ENCODE peak calls at places on chromosomes 12 and 14, in seven cellular contexts. P is aorta, L is HepG2, O is vagina, K is upper lobe of right lung, I is IMR-90, X is DND-41. N is an unnamed sample.

GRCh38 chr14:76498536-76498935 is 122.6 kb downstream of the ESRRB start:
- DNase-seq in I (no peak), O (no peak), L (no peak), X (no peak), P (no peak), K (peak), N (no peak)

GRCh38 chr12:131827961-131828534 is at the start of gene MMP17:
- DNase-seq in K (peak), L (no peak), O (no peak), I (peak), P (peak), X (no peak), N (peak)

GRCh38 chr12:32181498-32182175 is 75.0 kb downstream of the BICD1 start:
- DNase-seq in L (no peak), I (no peak), X (no peak), P (no peak), O (no peak), K (no peak), N (no peak)

GRCh38 chr12:8078400-8078799 is 3.7 kb upstream of the NECAP1 start:
- DNase-seq in I (peak), P (peak), L (no peak), K (no peak), X (peak), O (no peak), N (peak)

GRCh38 chr14:105605501-105606304 is 79.3 kb downstream of the TMEM121 start:
- DNase-seq in L (no peak), K (no peak), I (no peak), P (peak), X (no peak), O (peak), N (no peak)

GRCh38 chr12:26514364-26514763 is 318.6 kb downstream of the ITPR2 start:
- DNase-seq in K (no peak), P (no peak), O (no peak), X (no peak), L (no peak), I (no peak), N (no peak)

GRCh38 chr12:57889541-57889989 is 43.0 kb upstream of the CTDSP2 start:
- DNase-seq in X (no peak), I (peak), K (peak), L (no peak), P (peak), O (no peak), N (peak)

GRCh38 chr12:65778268-65779090 is 45.8 kb upstream of the HMGA2 start:
- DNase-seq in P (no peak), K (no peak), L (no peak), X (no peak), O (no peak), I (peak), N (no peak)

GRCh38 chr12:31217356-31218130 is 108.4 kb downstream of the SINHCAF start:
- DNase-seq in I (no peak), X (no peak), O (no peak), P (no peak), L (no peak), K (peak), N (no peak)

GRCh38 chr12:51914034-51914923 is 7.0 kb downstream of the ACVRL1 start:
- DNase-seq in X (no peak), K (peak), O (no peak), P (peak), I (no peak), L (no peak), N (no peak)

GRCh38 chr14:63276492-63277342 is 42.0 kb downstream of the GPHB5 start:
- DNase-seq in I (peak), L (peak), K (no peak), P (no peak), O (no peak), X (no peak), N (no peak)

GRCh38 chr12:102612008-102612407 is 131.6 kb upstream of the IGF1 start:
- DNase-seq in L (no peak), P (no peak), X (no peak), I (no peak), K (no peak), O (no peak), N (no peak)

GRCh38 chr14:71319646-71320045 is 412.4 kb downstream of the PCNX1 start:
- DNase-seq in I (peak), P (no peak), K (no peak), L (no peak), X (peak), O (no peak), N (no peak)

GRCh38 chr12:40107803-40108620 is 2.1 kb upstream of the SLC2A13 start:
- DNase-seq in I (no peak), K (no peak), P (no peak), O (no peak), X (no peak), L (no peak), N (no peak)

GRCh38 chr12:49533331-49533730 is 5.5 kb upstream of the KCNH3 start:
- DNase-seq in O (no peak), P (no peak), L (no peak), K (no peak), I (no peak), X (no peak), N (no peak)

GRCh38 chr14:34376868-34377267 is 85.2 kb downstream of the SPTSSA start:
- DNase-seq in O (no peak), X (no peak), K (no peak), I (no peak), L (no peak), P (no peak), N (no peak)

GRCh38 chr12:100857418-100857817 is 62.8 kb downstream of the ANO4 start:
- DNase-seq in K (no peak), I (no peak), O (no peak), X (no peak), P (no peak), L (no peak), N (no peak)

GRCh38 chr12:54261817-54262402 is 18.0 kb downstream of the CBX5 start:
- DNase-seq in X (no peak), P (no peak), I (no peak), O (no peak), K (no peak), L (no peak), N (no peak)

GRCh38 chr14:63672417-63673180 is 30.9 kb upstream of the WDR89 start:
- DNase-seq in I (peak), K (no peak), O (no peak), X (no peak), P (no peak), L (no peak), N (no peak)

GRCh38 chr14:64787619-64788018 is 83.4 kb downstream of the PLEKHG3 start:
- DNase-seq in K (no peak), X (no peak), I (no peak), L (no peak), P (no peak), O (no peak), N (no peak)

GRCh38 chr14:49679271-49679670 is 8.7 kb downstream of the POLE2 start:
- DNase-seq in P (no peak), I (peak), X (no peak), O (no peak), L (no peak), K (no peak), N (no peak)

GRCh38 chr12:79452906-79453305 is 237.9 kb downstream of the PAWR start:
- DNase-seq in I (no peak), K (no peak), O (no peak), P (no peak), X (no peak), L (no peak), N (no peak)

GRCh38 chr12:123085046-123085445 is 65.8 kb downstream of the PITPNM2 start:
- DNase-seq in X (no peak), I (no peak), O (no peak), P (no peak), K (no peak), L (no peak), N (no peak)
- H3K27ac ChIP-seq in X (no peak), I (no peak), O (no peak), P (no peak), K (no peak), L (no peak), N (no peak)

GRCh38 chr12:116835484-116835883 is 45.8 kb downstream of the HRK start:
- DNase-seq in L (no peak), K (no peak), X (no peak), O (no peak), P (no peak), I (no peak), N (no peak)

GRCh38 chr12:116843085-116843484 is 38.2 kb downstream of the HRK start:
- DNase-seq in I (no peak), K (no peak), O (no peak), L (no peak), X (no peak), P (no peak), N (no peak)

GRCh38 chr12:116837082-116837481 is 44.2 kb downstream of the HRK start:
- DNase-seq in O (no peak), L (no peak), I (no peak), P (no peak), K (no peak), X (no peak), N (no peak)

GRCh38 chr12:116839287-116839830 is 41.9 kb downstream of the HRK start:
- DNase-seq in O (no peak), I (no peak), L (no peak), X (no peak), P (no peak), K (no peak), N (no peak)

GRCh38 chr12:116838395-116838794 is 42.8 kb downstream of the HRK start:
- DNase-seq in K (no peak), I (no peak), O (no peak), L (no peak), P (no peak), X (no peak), N (no peak)
- H3K27ac ChIP-seq in K (no peak), I (no peak), O (no peak), L (no peak), P (no peak), X (no peak), N (no peak)

GRCh38 chr14:90828642-90829487 is 12.6 kb upstream of the TTC7B start:
- DNase-seq in K (peak), I (no peak), X (no peak), P (peak), O (no peak), L (no peak), N (peak)
- H3K27ac ChIP-seq in K (peak), I (no peak), X (peak), P (no peak), O (peak), L (no peak), N (peak)

DNA sequence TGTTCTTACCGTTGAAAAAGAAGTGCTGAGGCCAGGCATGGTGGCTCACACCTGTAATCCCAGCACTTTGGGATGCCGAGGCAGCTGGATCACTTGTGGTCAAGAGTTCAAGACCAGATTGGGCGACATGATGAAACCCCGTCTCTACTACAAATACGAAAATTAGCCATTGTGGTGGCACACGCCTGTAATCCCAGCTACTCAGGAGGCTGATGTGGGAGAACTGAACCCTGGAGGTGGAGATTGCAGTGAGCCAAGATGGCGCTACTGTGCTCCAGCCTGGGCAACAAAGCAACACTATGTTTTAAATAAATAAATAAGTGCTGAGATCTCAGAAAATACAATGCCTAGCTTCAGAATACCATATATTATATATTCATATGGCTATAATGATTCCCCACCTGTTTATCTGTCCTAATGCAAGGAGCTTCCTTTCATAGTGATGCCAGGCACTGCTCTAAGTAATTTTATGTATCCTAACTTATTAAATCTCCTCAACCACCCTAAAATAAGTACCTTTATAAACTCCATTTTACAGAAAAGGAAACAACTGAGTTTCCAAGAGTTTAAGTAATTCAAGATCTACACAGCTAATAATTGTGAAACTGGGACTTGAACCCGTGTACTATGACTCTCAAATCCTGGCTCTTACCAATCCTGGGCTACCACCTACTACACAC is 7.3 kb downstream of the PHLDA1 start:
- DNase-seq in O (no peak), I (peak), K (no peak), P (no peak), X (no peak), L (no peak), N (no peak)
- H3K27ac ChIP-seq in O (no peak), I (peak), K (no peak), P (no peak), X (no peak), L (no peak), N (no peak)

GRCh38 chr14:72751276-72752033 is 142.4 kb downstream of the DPF3 start:
- DNase-seq in X (no peak), K (no peak), P (no peak), O (no peak), I (peak), L (no peak), N (no peak)

GRCh38 chr14:72745991-72746980 is 147.6 kb downstream of the DPF3 start:
- DNase-seq in O (peak), L (no peak), P (no peak), X (no peak), I (peak), K (no peak), N (no peak)

GRCh38 chr14:72744416-72745120 is 149.3 kb downstream of the DPF3 start:
- DNase-seq in L (no peak), X (no peak), O (peak), I (no peak), K (no peak), P (no peak), N (no peak)

GRCh38 chr14:72745546-72745945 is 148.4 kb downstream of the DPF3 start:
- DNase-seq in P (no peak), O (no peak), L (no peak), X (no peak), I (peak), K (no peak), N (no peak)

DNA sequence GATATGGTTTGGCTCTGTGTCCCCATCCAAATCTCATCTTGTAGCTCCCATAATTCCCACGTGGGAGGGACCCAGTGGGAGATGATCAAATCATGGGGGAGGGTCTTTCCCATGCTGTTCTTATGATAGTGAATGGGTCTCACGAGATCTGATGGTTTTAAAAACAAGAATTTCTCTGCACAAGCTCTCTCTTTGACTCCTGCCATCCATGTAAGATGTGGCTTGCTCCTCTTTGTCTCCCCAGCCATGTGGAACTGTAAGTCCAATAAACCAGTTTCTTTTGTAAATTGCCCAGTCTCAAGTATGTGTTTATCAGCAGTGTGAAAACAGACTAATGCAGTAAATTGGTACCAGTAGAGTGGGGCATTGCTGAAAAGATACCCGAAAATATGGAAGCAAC is 146.2 kb downstream of the DPF3 start:
- DNase-seq in K (no peak), X (no peak), O (no peak), P (no peak), I (no peak), L (no peak), N (no peak)
- H3K27ac ChIP-seq in K (no peak), X (no peak), O (no peak), P (no peak), I (no peak), L (no peak), N (no peak)

GRCh38 chr14:96051231-96051630 is 12.1 kb downstream of the C14orf132 start:
- DNase-seq in K (no peak), O (peak), P (no peak), L (no peak), X (no peak), I (no peak), N (no peak)

GRCh38 chr14:96051642-96052540 is 12.7 kb downstream of the C14orf132 start:
- DNase-seq in K (no peak), O (peak), I (peak), P (no peak), X (peak), L (peak), N (no peak)

GRCh38 chr14:96053600-96054381 is 14.6 kb downstream of the C14orf132 start:
- DNase-seq in X (no peak), O (peak), P (peak), L (no peak), K (no peak), I (peak), N (peak)

GRCh38 chr14:96053236-96053599 is 14.1 kb downstream of the C14orf132 start:
- DNase-seq in X (no peak), O (no peak), K (no peak), P (no peak), L (no peak), I (no peak), N (no peak)

GRCh38 chr14:96052541-96053105 is 13.5 kb downstream of the C14orf132 start:
- DNase-seq in I (peak), X (no peak), L (no peak), O (peak), P (no peak), K (no peak), N (no peak)
- H3K27ac ChIP-seq in I (no peak), X (no peak), L (no peak), O (peak), P (peak), K (no peak), N (peak)

N was measured in transverse colon.